ENCODE peak calls at places on chromosome 21, in nine cellular contexts. One of them, this sample, is unnamed.

GRCh38 chr21:17925000-17925610 is 105.9 kb upstream of the C21orf91 start:
- DNase-seq in hepatic stellate cell: peak; percentile 27
- DNase-seq in activated T-helper 1 cell treated with anti-CD3 and anti-CD28 coated beads, Interleukin-2, amount 50 U/mL, for 16 hours: no peak
- DNase-seq in NCI-H2081: peak; percentile 63
- DNase-seq in transverse colon: peak; percentile 42
- DNase-seq in body of pancreas: peak; percentile 65
- DNase-seq in left ventricle myocardium inferior: no peak
- DNase-seq in endodermal cell: peak; percentile 83
- DNase-seq in AG08395: peak; percentile 66
- DNase-seq in this sample: peak; percentile 45

GRCh38 chr21:27425172-27425571 is 458.3 kb upstream of the ADAMTS5 start:
- DNase-seq in hepatic stellate cell: no peak
- DNase-seq in activated T-helper 1 cell treated with anti-CD3 and anti-CD28 coated beads, Interleukin-2, amount 50 U/mL, for 16 hours: no peak
- DNase-seq in NCI-H2081: no peak
- DNase-seq in transverse colon: no peak
- DNase-seq in body of pancreas: no peak
- DNase-seq in left ventricle myocardium inferior: no peak
- DNase-seq in endodermal cell: peak; percentile 43
- DNase-seq in AG08395: no peak
- DNase-seq in this sample: no peak

GRCh38 chr21:43989401-43989800 is 22.7 kb upstream of the TRAPPC10 start:
- DNase-seq in hepatic stellate cell: no peak
- DNase-seq in activated T-helper 1 cell treated with anti-CD3 and anti-CD28 coated beads, Interleukin-2, amount 50 U/mL, for 16 hours: no peak
- DNase-seq in NCI-H2081: no peak
- DNase-seq in transverse colon: no peak
- DNase-seq in body of pancreas: no peak
- DNase-seq in left ventricle myocardium inferior: no peak
- DNase-seq in endodermal cell: no peak
- DNase-seq in AG08395: no peak
- DNase-seq in this sample: no peak

GRCh38 chr21:39180429-39181019 is 2.7 kb downstream of the PSMG1 start:
- DNase-seq in hepatic stellate cell: no peak
- DNase-seq in activated T-helper 1 cell treated with anti-CD3 and anti-CD28 coated beads, Interleukin-2, amount 50 U/mL, for 16 hours: no peak
- DNase-seq in NCI-H2081: no peak
- DNase-seq in transverse colon: no peak
- DNase-seq in body of pancreas: no peak
- DNase-seq in left ventricle myocardium inferior: no peak
- DNase-seq in endodermal cell: no peak
- DNase-seq in AG08395: no peak
- DNase-seq in this sample: no peak

GRCh38 chr21:31108969-31109368 is 70.7 kb upstream of the KRTAP19-8 start:
- DNase-seq in hepatic stellate cell: no peak
- DNase-seq in activated T-helper 1 cell treated with anti-CD3 and anti-CD28 coated beads, Interleukin-2, amount 50 U/mL, for 16 hours: no peak
- DNase-seq in NCI-H2081: no peak
- DNase-seq in transverse colon: no peak
- DNase-seq in body of pancreas: no peak
- DNase-seq in left ventricle myocardium inferior: no peak
- DNase-seq in endodermal cell: no peak
- DNase-seq in AG08395: peak; percentile 55
- DNase-seq in this sample: no peak

GRCh38 chr21:43267391-43268085 is 98.7 kb downstream of the CRYAA start:
- DNase-seq in hepatic stellate cell: no peak
- DNase-seq in activated T-helper 1 cell treated with anti-CD3 and anti-CD28 coated beads, Interleukin-2, amount 50 U/mL, for 16 hours: no peak
- DNase-seq in NCI-H2081: no peak
- DNase-seq in transverse colon: no peak
- DNase-seq in body of pancreas: no peak
- DNase-seq in left ventricle myocardium inferior: peak; percentile 12
- DNase-seq in endodermal cell: no peak
- DNase-seq in AG08395: no peak
- DNase-seq in this sample: no peak

GRCh38 chr21:16908087-16908486 is 604.8 kb upstream of the CXADR start:
- DNase-seq in hepatic stellate cell: no peak
- DNase-seq in activated T-helper 1 cell treated with anti-CD3 and anti-CD28 coated beads, Interleukin-2, amount 50 U/mL, for 16 hours: no peak
- DNase-seq in NCI-H2081: no peak
- DNase-seq in transverse colon: no peak
- DNase-seq in body of pancreas: no peak
- DNase-seq in left ventricle myocardium inferior: no peak
- DNase-seq in endodermal cell: no peak
- DNase-seq in AG08395: peak; percentile 8
- DNase-seq in this sample: peak; percentile 39

GRCh38 chr21:31394309-31394708 is 50.2 kb upstream of the TIAM1 start:
- DNase-seq in hepatic stellate cell: no peak
- DNase-seq in activated T-helper 1 cell treated with anti-CD3 and anti-CD28 coated beads, Interleukin-2, amount 50 U/mL, for 16 hours: no peak
- DNase-seq in NCI-H2081: no peak
- DNase-seq in transverse colon: no peak
- DNase-seq in body of pancreas: no peak
- DNase-seq in left ventricle myocardium inferior: no peak
- DNase-seq in endodermal cell: no peak
- DNase-seq in AG08395: no peak
- DNase-seq in this sample: no peak

GRCh38 chr21:28776251-28776650 is 216.4 kb downstream of the LTN1 start:
- DNase-seq in hepatic stellate cell: peak; percentile 51
- DNase-seq in activated T-helper 1 cell treated with anti-CD3 and anti-CD28 coated beads, Interleukin-2, amount 50 U/mL, for 16 hours: no peak
- DNase-seq in NCI-H2081: no peak
- DNase-seq in transverse colon: no peak
- DNase-seq in body of pancreas: no peak
- DNase-seq in left ventricle myocardium inferior: no peak
- DNase-seq in endodermal cell: no peak
- DNase-seq in AG08395: no peak
- DNase-seq in this sample: no peak

GRCh38 chr21:44425895-44426662 is 29.2 kb upstream of the LRRC3 start:
- DNase-seq in hepatic stellate cell: no peak
- DNase-seq in activated T-helper 1 cell treated with anti-CD3 and anti-CD28 coated beads, Interleukin-2, amount 50 U/mL, for 16 hours: no peak
- DNase-seq in NCI-H2081: no peak
- DNase-seq in transverse colon: no peak
- DNase-seq in body of pancreas: no peak
- DNase-seq in left ventricle myocardium inferior: peak; percentile 7
- DNase-seq in endodermal cell: peak; percentile 36
- DNase-seq in AG08395: no peak
- DNase-seq in this sample: no peak

GRCh38 chr21:42221581-42222345 is 2.8 kb downstream of the ABCG1 start:
- DNase-seq in hepatic stellate cell: no peak
- DNase-seq in activated T-helper 1 cell treated with anti-CD3 and anti-CD28 coated beads, Interleukin-2, amount 50 U/mL, for 16 hours: no peak
- DNase-seq in NCI-H2081: no peak
- DNase-seq in transverse colon: no peak
- DNase-seq in body of pancreas: no peak
- DNase-seq in left ventricle myocardium inferior: no peak
- DNase-seq in endodermal cell: peak; percentile 14
- DNase-seq in AG08395: no peak
- DNase-seq in this sample: no peak

GRCh38 chr21:46067505-46068201 is 30.3 kb upstream of the COL6A2 start:
- DNase-seq in hepatic stellate cell: no peak
- DNase-seq in activated T-helper 1 cell treated with anti-CD3 and anti-CD28 coated beads, Interleukin-2, amount 50 U/mL, for 16 hours: no peak
- DNase-seq in NCI-H2081: no peak
- DNase-seq in transverse colon: no peak
- DNase-seq in body of pancreas: no peak
- DNase-seq in left ventricle myocardium inferior: no peak
- DNase-seq in endodermal cell: peak; percentile 47
- DNase-seq in AG08395: no peak
- DNase-seq in this sample: no peak

GRCh38 chr21:44962481-44962966 is 22.7 kb downstream of the SLX9 start:
- DNase-seq in hepatic stellate cell: peak; percentile 95
- DNase-seq in activated T-helper 1 cell treated with anti-CD3 and anti-CD28 coated beads, Interleukin-2, amount 50 U/mL, for 16 hours: no peak
- DNase-seq in NCI-H2081: no peak
- DNase-seq in transverse colon: no peak
- DNase-seq in body of pancreas: no peak
- DNase-seq in left ventricle myocardium inferior: no peak
- DNase-seq in endodermal cell: no peak
- DNase-seq in AG08395: peak; percentile 66
- DNase-seq in this sample: peak; percentile 99

GRCh38 chr21:46412521-46413364 is 45.9 kb upstream of the DIP2A start:
- DNase-seq in hepatic stellate cell: no peak
- DNase-seq in activated T-helper 1 cell treated with anti-CD3 and anti-CD28 coated beads, Interleukin-2, amount 50 U/mL, for 16 hours: no peak
- DNase-seq in NCI-H2081: no peak
- DNase-seq in transverse colon: no peak
- DNase-seq in body of pancreas: no peak
- DNase-seq in left ventricle myocardium inferior: no peak
- DNase-seq in endodermal cell: no peak
- DNase-seq in AG08395: no peak
- DNase-seq in this sample: no peak

GRCh38 chr21:36384885-36385232 is 333 bp upstream of the CHAF1B start:
- DNase-seq in hepatic stellate cell: no peak
- DNase-seq in activated T-helper 1 cell treated with anti-CD3 and anti-CD28 coated beads, Interleukin-2, amount 50 U/mL, for 16 hours: no peak
- DNase-seq in NCI-H2081: no peak
- DNase-seq in transverse colon: no peak
- DNase-seq in body of pancreas: no peak
- DNase-seq in left ventricle myocardium inferior: no peak
- DNase-seq in endodermal cell: no peak
- DNase-seq in AG08395: no peak
- DNase-seq in this sample: no peak

GRCh38 chr21:34840693-34841092 is 171.9 kb downstream of the CLIC6 start:
- DNase-seq in hepatic stellate cell: no peak
- DNase-seq in activated T-helper 1 cell treated with anti-CD3 and anti-CD28 coated beads, Interleukin-2, amount 50 U/mL, for 16 hours: no peak
- DNase-seq in NCI-H2081: no peak
- DNase-seq in transverse colon: no peak
- DNase-seq in body of pancreas: no peak
- DNase-seq in left ventricle myocardium inferior: no peak
- DNase-seq in endodermal cell: peak; percentile 36
- DNase-seq in AG08395: no peak
- DNase-seq in this sample: no peak

GRCh38 chr21:25369524-25370300 is 237.6 kb downstream of the MRPL39 start:
- DNase-seq in hepatic stellate cell: no peak
- DNase-seq in activated T-helper 1 cell treated with anti-CD3 and anti-CD28 coated beads, Interleukin-2, amount 50 U/mL, for 16 hours: no peak
- DNase-seq in NCI-H2081: no peak
- DNase-seq in transverse colon: no peak
- DNase-seq in body of pancreas: no peak
- DNase-seq in left ventricle myocardium inferior: no peak
- DNase-seq in endodermal cell: no peak
- DNase-seq in AG08395: peak; percentile 54
- DNase-seq in this sample: no peak

GRCh38 chr21:41124626-41125240 is 43.2 kb upstream of the BACE2 start:
- DNase-seq in hepatic stellate cell: no peak
- DNase-seq in activated T-helper 1 cell treated with anti-CD3 and anti-CD28 coated beads, Interleukin-2, amount 50 U/mL, for 16 hours: no peak
- DNase-seq in NCI-H2081: no peak
- DNase-seq in transverse colon: no peak
- DNase-seq in body of pancreas: no peak
- DNase-seq in left ventricle myocardium inferior: no peak
- DNase-seq in endodermal cell: peak; percentile 28
- DNase-seq in AG08395: no peak
- DNase-seq in this sample: no peak

GRCh38 chr21:36719614-36720013 is 20.7 kb downstream of the SIM2 start:
- DNase-seq in hepatic stellate cell: no peak
- DNase-seq in activated T-helper 1 cell treated with anti-CD3 and anti-CD28 coated beads, Interleukin-2, amount 50 U/mL, for 16 hours: no peak
- DNase-seq in NCI-H2081: no peak
- DNase-seq in transverse colon: peak; percentile 93
- DNase-seq in body of pancreas: peak; percentile 82
- DNase-seq in left ventricle myocardium inferior: no peak
- DNase-seq in endodermal cell: peak; percentile 33
- DNase-seq in AG08395: no peak
- DNase-seq in this sample: no peak

GRCh38 chr21:40204956-40205355 is 337.7 kb downstream of the PCP4 start:
- DNase-seq in hepatic stellate cell: no peak
- DNase-seq in activated T-helper 1 cell treated with anti-CD3 and anti-CD28 coated beads, Interleukin-2, amount 50 U/mL, for 16 hours: no peak
- DNase-seq in NCI-H2081: no peak
- DNase-seq in transverse colon: no peak
- DNase-seq in body of pancreas: no peak
- DNase-seq in left ventricle myocardium inferior: no peak
- DNase-seq in endodermal cell: no peak
- DNase-seq in AG08395: no peak
- DNase-seq in this sample: no peak

GRCh38 chr21:32442566-32443318 is 30.2 kb downstream of the EVA1C start:
- DNase-seq in hepatic stellate cell: no peak
- DNase-seq in activated T-helper 1 cell treated with anti-CD3 and anti-CD28 coated beads, Interleukin-2, amount 50 U/mL, for 16 hours: no peak
- DNase-seq in NCI-H2081: no peak
- DNase-seq in transverse colon: no peak
- DNase-seq in body of pancreas: no peak
- DNase-seq in left ventricle myocardium inferior: no peak
- DNase-seq in endodermal cell: no peak
- DNase-seq in AG08395: no peak
- DNase-seq in this sample: no peak